ENCODE peak calls at places on chromosome 4, in five cellular contexts. Q, R, O, P and H are unnamed samples.

GRCh38 chr4:7199129-7199725 is 6.9 kb downstream of the SORCS2 start:
- DNase-seq in R (no peak), Q (peak; percentile 69), O (no peak), P (peak; percentile 52), H (no peak)

GRCh38 chr4:101356928-101357327 is 9.6 kb upstream of the PPP3CA start:
- DNase-seq in Q (no peak), O (no peak), R (peak; percentile 87), P (no peak), H (no peak)

GRCh38 chr4:112516401-112517066 is 554 bp upstream of the NEUROG2 start:
- DNase-seq in R (no peak), O (no peak), P (no peak), Q (peak; percentile 48), H (no peak)

GRCh38 chr4:107853444-107854325 is 29.0 kb downstream of the SGMS2 start:
- DNase-seq in Q (no peak), P (no peak), R (peak; percentile 81), O (no peak), H (no peak)

GRCh38 chr4:89703831-89704230 is 133.1 kb downstream of the SNCA start:
- DNase-seq in R (peak; percentile 19), P (no peak), O (no peak), Q (no peak), H (no peak)

GRCh38 chr4:121898150-121898549 is 27.9 kb upstream of the BBS7 start:
- DNase-seq in P (no peak), R (no peak), O (no peak), Q (peak; percentile 59), H (no peak)

GRCh38 chr4:149296503-149296902 is 519.1 kb downstream of the IQCM start:
- DNase-seq in Q (no peak), P (no peak), O (no peak), R (no peak), H (no peak)

GRCh38 chr4:40990202-40990898 is 224.0 kb downstream of the APBB2 start:
- DNase-seq in P (no peak), Q (no peak), O (no peak), R (peak; percentile 93), H (no peak)

GRCh38 chr4:3485882-3486555 is 22.9 kb downstream of the DOK7 start:
- DNase-seq in O (no peak), P (no peak), R (no peak), Q (no peak), H (no peak)

GRCh38 chr4:105306158-105306781 is 159.6 kb downstream of the TET2 start:
- DNase-seq in Q (no peak), O (no peak), P (no peak), R (peak; percentile 2), H (no peak)

GRCh38 chr4:38495481-38495880 is 168.5 kb upstream of the KLF3 start:
- DNase-seq in R (no peak), Q (no peak), O (no peak), P (no peak), H (no peak)

GRCh38 chr4:7737752-7738457 is 201.8 kb downstream of the AFAP1 start:
- DNase-seq in R (no peak), O (no peak), P (no peak), Q (peak; percentile 49), H (no peak)

GRCh38 chr4:113574636-113575103 is 186.9 kb downstream of the CAMK2D start:
- DNase-seq in R (peak; percentile 70), P (no peak), Q (no peak), O (no peak), H (no peak)

GRCh38 chr4:78242071-78242470 is 184.9 kb downstream of the FRAS1 start:
- DNase-seq in O (no peak), Q (no peak), P (no peak), R (peak; percentile 53), H (no peak)

GRCh38 chr4:17336524-17336941 is 175.4 kb downstream of the QDPR start:
- DNase-seq in P (no peak), O (no peak), R (no peak), Q (peak; percentile 82), H (peak; percentile 71)

GRCh38 chr4:38752393-38752961 is 30.3 kb downstream of the TLR10 start:
- DNase-seq in Q (no peak), P (no peak), R (peak; percentile 54), O (no peak), H (no peak)

GRCh38 chr4:70721747-70722146 is at the start of gene RUFY3:
- DNase-seq in R (peak; percentile 93), P (peak; percentile 73), O (no peak), Q (no peak), H (peak; percentile 78)

GRCh38 chr4:11426716-11427115 is 2.0 kb downstream of the HS3ST1 start:
- DNase-seq in P (no peak), Q (no peak), R (no peak), O (no peak), H (no peak)

GRCh38 chr4:136526517-136526916 is 1005.8 kb downstream of the PCDH18 start:
- DNase-seq in Q (no peak), P (no peak), R (no peak), O (no peak), H (no peak)

GRCh38 chr4:42640613-42641012 is 16.3 kb downstream of the ATP8A1 start:
- DNase-seq in R (no peak), O (no peak), P (no peak), Q (no peak), H (no peak)
- H3K4me1 ChIP-seq in R (no peaks in the 10 kb centered on the region), O (no peaks in the 10 kb centered on the region), P (no peaks in the 10 kb centered on the region), Q (no peaks in the 10 kb centered on the region), H (no peaks in the 10 kb centered on the region)

GRCh38 chr4:124708517-124709300 is 3.8 kb downstream of the ANKRD50 start:
- DNase-seq in P (no peak), O (no peak), R (no peak), Q (no peak), H (no peak)
- H3K4me1 ChIP-seq in P (peaks cover 53% of the 10 kb centered on the region), O (peaks cover 7% of the 10 kb centered on the region), R (peaks cover 34% of the 10 kb centered on the region), Q (no peaks in the 10 kb centered on the region), H (peaks cover 59% of the 10 kb centered on the region)

GRCh38 chr4:168678751-168679366 is 182.0 kb downstream of the PALLD start:
- DNase-seq in R (no peak), O (no peak), Q (no peak), P (no peak), H (no peak)
- H3K4me1 ChIP-seq in R (no peaks in the 10 kb centered on the region), O (no peaks in the 10 kb centered on the region), Q (no peaks in the 10 kb centered on the region), P (peaks cover 17% of the 10 kb centered on the region), H (peaks cover 13% of the 10 kb centered on the region)

GRCh38 chr4:10182446-10183424 is 66.1 kb upstream of the WDR1 start:
- DNase-seq in O (no peak), Q (no peak), R (no peak), P (no peak), H (no peak)

GRCh38 chr4:10181745-10182445 is 65.3 kb upstream of the WDR1 start:
- DNase-seq in R (no peak), Q (no peak), O (no peak), P (no peak), H (no peak)

GRCh38 chr4:10184501-10184938 is 67.9 kb upstream of the WDR1 start:
- DNase-seq in R (no peak), O (no peak), P (no peak), Q (no peak), H (no peak)

GRCh38 chr4:10184051-10184450 is 67.5 kb upstream of the WDR1 start:
- DNase-seq in P (no peak), Q (no peak), O (no peak), R (peak; percentile 52), H (no peak)

GRCh38 chr4:10183462-10183861 is 66.9 kb upstream of the WDR1 start:
- DNase-seq in Q (no peak), P (no peak), R (no peak), O (no peak), H (no peak)
- H3K4me1 ChIP-seq in Q (no peaks in the 10 kb centered on the region), P (no peaks in the 10 kb centered on the region), R (peaks cover 71% of the 10 kb centered on the region), O (no peaks in the 10 kb centered on the region), H (no peaks in the 10 kb centered on the region)

GRCh38 chr4:5955856-5956255 is 62.4 kb downstream of the C4orf50 start:
- DNase-seq in R (no peak), Q (no peak), P (no peak), O (no peak), H (no peak)
- H3K4me1 ChIP-seq in R (no peaks in the 10 kb centered on the region), Q (no peaks in the 10 kb centered on the region), P (no peaks in the 10 kb centered on the region), O (no peaks in the 10 kb centered on the region), H (no peaks in the 10 kb centered on the region)

GRCh38 chr4:2175990-2176698 is 65.8 kb downstream of the HAUS3 start:
- DNase-seq in Q (no peak), P (no peak), O (no peak), R (no peak), H (no peak)
- H3K4me1 ChIP-seq in Q (no peaks in the 10 kb centered on the region), P (no peaks in the 10 kb centered on the region), O (no peaks in the 10 kb centered on the region), R (no peaks in the 10 kb centered on the region), H (no peaks in the 10 kb centered on the region)

DNA sequence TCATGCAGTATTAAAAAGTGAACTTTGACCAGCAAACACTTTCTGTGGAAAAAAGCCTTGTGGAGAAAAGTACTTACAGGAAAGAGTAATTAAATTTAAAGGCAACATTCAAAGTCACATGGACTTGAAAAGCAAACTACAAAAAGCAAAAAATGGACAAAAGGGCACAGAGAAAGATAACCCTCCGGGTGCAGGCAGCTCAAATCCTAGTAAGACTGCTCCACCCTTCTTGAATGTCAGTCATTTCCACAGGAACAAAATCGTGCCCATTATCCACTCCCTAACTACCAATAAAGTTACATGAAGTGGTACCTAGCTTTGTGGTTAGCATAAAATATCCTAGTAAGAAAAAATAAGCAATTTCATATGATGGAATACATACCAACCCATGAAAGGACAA is 43.4 kb downstream of the MAML3 start:
- DNase-seq in O (no peak), P (no peak), Q (no peak), R (no peak), H (no peak)
- H3K4me1 ChIP-seq in O (no peaks in the 10 kb centered on the region), P (no peaks in the 10 kb centered on the region), Q (no peaks in the 10 kb centered on the region), R (peaks cover 10% of the 10 kb centered on the region), H (no peaks in the 10 kb centered on the region)

DNA sequence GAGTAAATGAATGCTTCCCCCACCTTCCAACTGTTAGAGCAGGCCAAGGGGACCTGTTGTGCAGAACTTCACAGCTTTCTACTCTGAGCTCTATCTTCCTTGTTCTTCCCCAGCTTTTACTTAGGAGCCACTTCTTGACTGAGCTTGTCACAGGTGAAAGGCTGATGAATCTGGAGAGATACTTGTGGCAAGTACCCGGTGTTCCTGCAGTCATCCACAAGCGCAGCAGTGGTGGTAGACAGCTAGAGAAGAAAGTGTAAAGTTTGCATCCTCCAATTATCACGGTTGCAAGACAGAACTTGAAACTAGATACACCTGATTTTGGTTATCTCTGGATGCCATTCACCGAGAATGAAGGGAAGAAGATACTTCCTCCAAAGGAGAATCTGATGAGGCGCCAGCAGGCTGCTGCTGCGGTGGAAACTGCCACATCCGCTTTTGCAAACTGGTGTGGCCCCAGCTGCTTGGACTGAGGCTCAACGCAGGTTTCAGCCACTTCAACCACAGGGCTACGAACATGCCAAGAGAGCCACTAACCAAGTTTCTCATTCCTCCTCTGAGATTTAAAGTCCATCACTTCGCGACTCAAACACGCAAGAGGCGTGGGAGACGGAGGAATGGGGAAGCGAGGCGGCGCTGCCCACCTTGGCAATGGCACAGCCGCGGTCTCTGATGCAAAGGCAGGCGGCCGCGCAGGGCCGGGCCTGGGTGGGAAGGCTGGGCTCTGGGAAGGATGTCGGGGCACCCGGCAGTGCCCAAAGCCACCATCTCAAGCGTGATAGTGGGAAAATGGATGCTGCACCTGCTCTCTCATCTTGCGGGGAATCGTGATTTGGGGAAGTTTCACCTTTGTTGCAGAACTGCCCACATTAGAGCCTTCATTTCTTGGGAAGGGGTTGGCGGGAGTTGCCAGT is 1.3 kb upstream of the FHIP1A start:
- DNase-seq in O (peak; percentile 51), R (no peak), Q (peak; percentile 76), P (no peak), H (no peak)
- H3K4me1 ChIP-seq in O (peaks cover 10% of the 10 kb centered on the region), R (no peaks in the 10 kb centered on the region), Q (peaks cover 4% of the 10 kb centered on the region), P (peaks cover 20% of the 10 kb centered on the region), H (peaks cover 10% of the 10 kb centered on the region)